ENCODE peak calls at places on chromosome 5, in nine cellular contexts. Y is GOT3; U is upper lobe of right lung; E is stimulated activated CD4-positive, alpha-beta T cell treated with anti-CD3 and anti-CD28 coated beads, Interleukin-1b, Interleukin-23, amount 100 ng/mL, for 24 hours; S is stomach; N is uterus; V is globus pallidus; G is nephron progenitor cell; F is Ammon's horn. Q is an unnamed sample.

GRCh38 chr5:13227520-13227919 is 717.0 kb downstream of the DNAH5 start:
- DNase-seq in Y (no peak), N (no peak), V (no peak), S (no peak), E (no peak), G (no peak), U (no peak), F (no peak), Q (no peak)

GRCh38 chr5:58074222-58074621 is 385.7 kb downstream of the PLK2 start:
- DNase-seq in V (no peak), E (no peak), N (no peak), S (no peak), F (no peak), G (no peak), Y (no peak), U (no peak), Q (no peak)

GRCh38 chr5:108727154-108727638 is 20.5 kb upstream of the FER start:
- DNase-seq in G (no peak), N (no peak), S (no peak), F (peak; percentile 54), V (no peak), E (no peak), Y (no peak), U (no peak), Q (no peak)

GRCh38 chr5:68834486-68834885 is 259.3 kb upstream of the SLC30A5 start:
- DNase-seq in U (no peak), Y (no peak), V (no peak), N (no peak), F (no peak), G (no peak), E (no peak), S (no peak), Q (no peak)

GRCh38 chr5:41157272-41157671 is 56.1 kb downstream of the C6 start:
- DNase-seq in V (no peak), E (no peak), F (no peak), Y (no peak), S (no peak), U (no peak), N (no peak), G (no peak), Q (no peak)

GRCh38 chr5:171661146-171661545 is 124.5 kb upstream of the SMIM23 start:
- DNase-seq in G (no peak), V (no peak), F (no peak), N (no peak), E (no peak), U (no peak), S (no peak), Y (no peak), Q (no peak)

GRCh38 chr5:180201051-180201987 is 7.7 kb downstream of the RASGEF1C start:
- DNase-seq in E (no peak), G (no peak), Y (no peak), N (no peak), S (no peak), U (peak; percentile 31), V (no peak), F (peak; percentile 66), Q (no peak)

GRCh38 chr5:109701779-109702178 is 12.1 kb downstream of the MAN2A1 start:
- DNase-seq in Y (no peak), U (no peak), E (no peak), F (no peak), G (no peak), S (no peak), N (no peak), V (no peak), Q (no peak)

GRCh38 chr5:116084231-116084630 is 594 bp upstream of the COMMD10 start:
- DNase-seq in U (no peak), E (no peak), F (peak; percentile 23), N (peak; percentile 15), Y (no peak), V (no peak), S (peak; percentile 31), G (peak; percentile 12), Q (no peak)

GRCh38 chr5:52892242-52892878 is 96.8 kb upstream of the ITGA2 start:
- DNase-seq in S (no peak), Y (no peak), F (no peak), V (no peak), G (no peak), U (no peak), N (no peak), E (no peak), Q (no peak)

GRCh38 chr5:138276402-138277054 is 2.1 kb upstream of the GFRA3 start:
- DNase-seq in Y (no peak), F (no peak), S (no peak), V (no peak), G (no peak), U (no peak), E (no peak), N (no peak), Q (no peak)

GRCh38 chr5:65184780-65185179 is 296.9 kb downstream of the ADAMTS6 start:
- DNase-seq in N (no peak), Y (no peak), V (no peak), F (no peak), S (no peak), U (no peak), E (no peak), G (peak; percentile 4), Q (no peak)

GRCh38 chr5:142590451-142591240 is 95.2 kb downstream of the FGF1 start:
- DNase-seq in N (no peak), F (no peak), V (no peak), S (no peak), Y (no peak), E (no peak), U (no peak), G (no peak), Q (no peak)

GRCh38 chr5:52799358-52799982 is 11.8 kb downstream of the ITGA1 start:
- DNase-seq in S (peak; percentile 38), U (peak; percentile 68), Y (no peak), F (peak; percentile 41), N (peak; percentile 59), V (no peak), E (no peak), G (peak; percentile 68), Q (no peak)

GRCh38 chr5:150505816-150506215 is 2.1 kb upstream of the NDST1 start:
- DNase-seq in S (no peak), Y (no peak), V (no peak), F (no peak), U (no peak), G (no peak), N (no peak), E (no peak), Q (no peak)

GRCh38 chr5:115379622-115380344 is 83.3 kb upstream of the CCDC112 start:
- DNase-seq in E (no peak), V (no peak), Y (no peak), G (no peak), U (no peak), S (peak; percentile 75), N (no peak), F (no peak), Q (no peak)

GRCh38 chr5:14809369-14810144 is 62.0 kb downstream of the ANKH start:
- DNase-seq in V (peak; percentile 81), Y (no peak), N (no peak), E (peak; percentile 46), G (no peak), S (peak; percentile 39), U (no peak), F (peak; percentile 85), Q (peak; percentile 27)

GRCh38 chr5:135040331-135041144 is 6.5 kb upstream of the PITX1 start:
- DNase-seq in Y (no peak), N (no peak), F (no peak), U (no peak), S (no peak), E (no peak), G (peak; percentile 57), V (no peak), Q (no peak)

GRCh38 chr5:79702606-79703380 is 13.2 kb downstream of the CMYA5 start:
- DNase-seq in F (no peak), Y (no peak), S (no peak), V (no peak), E (no peak), U (no peak), G (peak; percentile 41), N (no peak), Q (no peak)

GRCh38 chr5:55747778-55748318 is 10.0 kb downstream of the DDX4 start:
- DNase-seq in V (no peak), S (no peak), G (no peak), N (no peak), U (no peak), Y (no peak), E (no peak), F (no peak), Q (no peak)

GRCh38 chr5:54959673-54960418 is 25.5 kb downstream of the ESM1 start:
- DNase-seq in G (peak; percentile 21), Y (no peak), N (no peak), E (no peak), V (no peak), F (no peak), S (peak; percentile 74), U (no peak), Q (no peak)

GRCh38 chr5:149802008-149802407 is 71.9 kb downstream of the PPARGC1B start:
- DNase-seq in F (no peak), Y (no peak), S (no peak), U (no peak), G (no peak), E (no peak), V (no peak), N (no peak), Q (no peak)

GRCh38 chr5:151406322-151406947 is 41.0 kb upstream of the SLC36A1 start:
- DNase-seq in Y (no peak), N (no peak), F (no peak), V (peak; percentile 5), U (no peak), E (no peak), S (no peak), G (no peak), Q (no peak)

GRCh38 chr5:9927521-9927997 is 297.4 kb upstream of the TAS2R1 start:
- DNase-seq in F (no peak), U (no peak), E (no peak), N (no peak), G (no peak), Y (no peak), S (no peak), V (no peak), Q (no peak)

GRCh38 chr5:90161399-90161798 is 248.2 kb downstream of the CETN3 start:
- DNase-seq in Y (no peak), U (peak; percentile 67), V (peak; percentile 35), S (peak; percentile 33), N (no peak), E (no peak), F (peak; percentile 42), G (peak; percentile 40), Q (no peak)

GRCh38 chr5:116370886-116371285 is 203.7 kb downstream of the SEMA6A start:
- DNase-seq in S (no peak), N (no peak), F (no peak), Y (no peak), U (no peak), G (no peak), E (no peak), V (no peak), Q (no peak)

GRCh38 chr5:135533794-135534193 is 2.0 kb downstream of the NEUROG1 start:
- DNase-seq in N (no peak), F (no peak), U (no peak), Y (no peak), G (no peak), E (no peak), S (no peak), V (no peak), Q (no peak)

Q was measured in omental fat pad.